ENCODE peak calls at places on chromosomes 2 and 18, in six cellular contexts. B is IMR-90, E is H1, A is H9, S is mesenchymal stem cell, W is trophoblast cell. T is an unnamed sample.

GRCh38 chr2:219887870-219888269 is 260.4 kb downstream of the SLC4A3 start:
- DNase-seq in B (no peak), A (no peak), W (no peak), E (no peak), S (no peak), T (no peak)

GRCh38 chr2:28754321-28754720 is 2.7 kb downstream of the PPP1CB start:
- DNase-seq in E (no peak), B (peak; percentile 26), A (no peak), W (no peak), S (peak; percentile 50), T (no peak)

GRCh38 chr2:98452396-98453027 is 7.9 kb downstream of the INPP4A start:
- DNase-seq in W (no peak), E (no peak), B (no peak), S (no peak), A (no peak), T (no peak)

GRCh38 chr2:38035968-38036367 is 40.0 kb downstream of the CYP1B1 start:
- DNase-seq in A (no peak), W (peak; percentile 85), B (no peak), S (no peak), E (no peak), T (no peak)

GRCh38 chr2:73825408-73825807 is 3.4 kb upstream of the STAMBP start:
- DNase-seq in S (peak; percentile 22), E (no peak), B (peak; percentile 52), A (no peak), W (no peak), T (no peak)

GRCh38 chr2:159285929-159286708 is at the start of gene WDSUB1:
- DNase-seq in B (peak; percentile 71), E (no peak), A (peak; percentile 74), W (peak; percentile 54), S (peak; percentile 86), T (peak; percentile 50)

GRCh38 chr2:144448389-144449027 is 71.4 kb downstream of the ZEB2 start:
- DNase-seq in S (no peak), B (no peak), A (no peak), E (no peak), W (no peak), T (no peak)

GRCh38 chr2:240481720-240482119 is 46.3 kb downstream of the GPC1 start:
- DNase-seq in S (no peak), E (no peak), W (no peak), A (no peak), B (no peak), T (no peak)

GRCh38 chr2:199148076-199148845 is 309.5 kb downstream of the SATB2 start:
- DNase-seq in A (no peak), B (no peak), E (no peak), W (no peak), S (no peak), T (no peak)

GRCh38 chr18:46067431-46068007 is 4.5 kb downstream of the PSTPIP2 start:
- DNase-seq in A (no peak), S (peak; percentile 32), B (peak; percentile 40), W (no peak), E (no peak), T (no peak)

GRCh38 chr2:134774786-134775641 is 56.2 kb upstream of the TMEM163 start:
- DNase-seq in B (no peak), E (no peak), A (no peak), S (peak; percentile 47), W (peak; percentile 62), T (peak; percentile 62)

GRCh38 chr2:63658176-63658968 is 69.6 kb downstream of the MDH1 start:
- DNase-seq in E (no peak), A (no peak), S (peak; percentile 34), W (no peak), B (peak; percentile 31), T (no peak)

GRCh38 chr2:33437297-33437696 is 39.2 kb upstream of the RASGRP3 start:
- DNase-seq in S (peak; percentile 94), B (peak; percentile 97), W (no peak), A (no peak), E (no peak), T (no peak)
- H2AFZ ChIP-seq in S (no peak overlapping the region), B (no peak overlapping the region), W (no peak overlapping the region), A (no peak overlapping the region), E (no peak overlapping the region), T (peak overlapping the region; percentile 54)

DNA sequence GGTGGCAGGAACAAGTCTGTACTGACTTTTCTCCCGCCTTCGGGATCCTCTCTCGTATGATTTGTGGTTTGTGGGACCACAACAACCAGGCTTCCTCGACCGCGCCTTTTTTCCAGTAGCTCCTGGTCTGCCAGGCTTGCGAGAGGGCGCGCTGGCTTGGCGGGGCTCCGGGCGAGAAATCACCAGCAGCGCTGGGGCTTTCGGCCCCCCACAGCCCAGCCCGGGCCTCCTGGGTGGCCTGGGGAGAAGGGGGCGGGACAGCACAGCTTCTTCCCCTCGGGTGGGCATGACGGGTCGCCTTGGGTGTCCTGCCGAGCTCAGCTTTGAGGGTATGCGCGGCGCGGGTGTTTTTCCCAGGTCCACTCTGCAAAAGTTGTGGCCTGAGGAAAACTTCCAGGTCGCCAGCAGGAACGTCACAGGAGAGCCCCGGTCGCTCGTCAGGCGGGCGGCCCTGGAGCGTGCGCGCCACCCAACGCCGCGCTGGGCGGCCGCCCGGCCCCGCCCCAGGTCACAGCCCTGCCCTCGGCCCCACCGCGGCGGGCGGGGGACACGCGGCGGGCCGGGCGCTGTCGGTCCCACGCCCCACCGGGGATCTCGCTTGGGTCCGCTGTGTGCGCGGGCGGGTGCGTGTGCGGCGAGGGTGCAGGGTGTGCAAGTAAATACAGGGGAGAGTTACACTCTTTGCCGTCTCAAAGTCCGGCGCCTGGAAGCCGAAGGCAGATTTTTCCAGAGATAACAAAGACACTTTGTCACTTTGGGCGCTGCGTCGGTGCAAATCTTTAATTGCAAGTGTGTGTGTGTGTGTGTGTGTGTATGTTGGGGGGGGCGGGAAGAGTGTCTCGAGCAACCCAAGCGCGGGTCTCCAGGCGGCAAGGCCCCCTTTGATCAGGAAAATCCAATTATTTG is 728 bp upstream of the SP5 start:
- DNase-seq in S (no peak), E (no peak), B (no peak), A (peak; percentile 47), W (peak; percentile 33), T (peak; percentile 31)
- H3K18ac ChIP-seq in S (no peak overlapping the region), E (peak overlapping the region; percentile 60), B (no peak overlapping the region), A (no peak overlapping the region), W (no peak overlapping the region), T (peak overlapping the region; percentile 65)

GRCh38 chr2:151767536-151767935 is 33.3 kb upstream of the NEB start:
- DNase-seq in A (no peak), W (no peak), E (no peak), B (peak; percentile 15), S (peak; percentile 16), T (no peak)
- H2AFZ ChIP-seq in A (no peak overlapping the region), W (no peak overlapping the region), E (no peak overlapping the region), B (no peak overlapping the region), S (no peak overlapping the region), T (peak overlapping the region; percentile 68)

DNA sequence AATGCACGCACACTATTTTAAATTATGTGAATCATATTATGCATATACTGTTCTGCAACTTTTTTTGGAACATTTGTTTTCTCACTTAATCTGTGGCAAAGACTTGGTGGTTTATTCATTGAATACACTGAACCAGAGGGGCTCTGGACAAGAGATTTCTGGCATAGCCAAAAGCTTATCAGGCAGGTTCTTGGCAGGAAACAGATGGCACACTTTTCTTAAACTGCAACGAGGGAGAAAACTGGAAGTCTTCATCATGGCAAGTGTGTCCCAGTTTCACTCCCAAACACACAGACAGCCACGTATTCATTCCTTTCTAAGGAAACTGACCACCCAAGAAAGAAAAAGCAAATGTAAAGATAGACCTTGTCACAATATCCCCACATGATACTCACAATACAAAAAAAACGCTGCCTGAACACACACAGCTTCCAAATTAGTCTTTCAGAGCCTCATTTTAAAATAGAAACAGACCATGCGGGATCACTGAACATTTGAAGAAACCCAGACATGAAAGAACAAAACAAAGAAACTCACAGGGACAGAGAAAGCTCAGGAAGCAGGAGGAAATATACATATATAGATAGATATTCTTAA is 40.6 kb upstream of the RTTN start:
- DNase-seq in W (no peak), B (no peak), E (no peak), A (no peak), S (no peak), T (no peak)
- H3K18ac ChIP-seq in W (no peak overlapping the region), B (no peak overlapping the region), E (no peak overlapping the region), A (no peak overlapping the region), S (no peak overlapping the region), T (no peak overlapping the region)

GRCh38 chr2:85419009-85419711 is 646 bp downstream of the SH2D6 start:
- DNase-seq in B (no peak), A (no peak), S (no peak), E (no peak), W (no peak), T (no peak)
- H2AFZ ChIP-seq in B (peak overlapping the region; percentile 96), A (no peak overlapping the region), S (peak overlapping the region; percentile 94), E (no peak overlapping the region), W (peak overlapping the region; percentile 98), T (peak overlapping the region; percentile 91)

DNA sequence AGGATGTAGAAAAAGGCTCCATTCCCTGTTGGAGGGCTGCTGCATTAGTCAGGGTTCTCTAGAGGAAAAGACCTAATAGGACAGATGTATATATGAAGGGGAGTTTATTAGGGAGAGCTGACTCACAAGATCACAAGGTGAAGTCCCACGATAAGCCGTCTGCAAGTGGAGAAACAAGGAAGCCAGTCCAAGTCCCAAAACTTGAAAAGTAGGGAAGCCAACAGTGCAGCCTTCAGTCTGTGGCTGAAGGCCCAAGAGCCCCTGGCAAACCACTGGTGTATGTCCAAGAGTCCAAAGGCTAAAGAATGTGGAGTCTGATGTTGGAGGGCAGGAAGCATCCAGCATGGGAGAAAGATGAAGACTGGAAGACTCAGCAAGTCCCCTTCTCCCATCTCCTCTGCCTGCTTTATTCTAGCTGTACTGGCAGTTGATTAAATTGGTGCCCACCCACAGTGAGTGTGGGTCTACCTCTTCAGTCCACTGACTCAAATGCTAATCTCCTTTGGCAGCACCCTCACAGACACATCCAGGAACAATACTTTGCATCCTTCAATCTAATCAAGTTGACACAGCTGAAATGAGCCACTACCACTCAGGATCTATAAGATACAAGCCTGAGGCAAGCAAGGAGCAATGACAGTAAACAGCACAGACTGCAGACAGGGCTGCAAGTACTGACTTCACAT is 30.0 kb upstream of the ATG16L1 start:
- DNase-seq in S (no peak), B (no peak), A (no peak), W (no peak), E (no peak), T (no peak)
- H3K18ac ChIP-seq in S (no peak overlapping the region), B (no peak overlapping the region), A (no peak overlapping the region), W (no peak overlapping the region), E (no peak overlapping the region), T (no peak overlapping the region)

GRCh38 chr2:55078956-55079355 is 28.7 kb upstream of the RTN4 start:
- DNase-seq in S (no peak), A (no peak), W (no peak), E (no peak), B (no peak), T (no peak)
- H2AFZ ChIP-seq in S (no peak overlapping the region), A (no peak overlapping the region), W (no peak overlapping the region), E (peak overlapping the region; percentile 54), B (no peak overlapping the region), T (peak overlapping the region; percentile 28)

DNA sequence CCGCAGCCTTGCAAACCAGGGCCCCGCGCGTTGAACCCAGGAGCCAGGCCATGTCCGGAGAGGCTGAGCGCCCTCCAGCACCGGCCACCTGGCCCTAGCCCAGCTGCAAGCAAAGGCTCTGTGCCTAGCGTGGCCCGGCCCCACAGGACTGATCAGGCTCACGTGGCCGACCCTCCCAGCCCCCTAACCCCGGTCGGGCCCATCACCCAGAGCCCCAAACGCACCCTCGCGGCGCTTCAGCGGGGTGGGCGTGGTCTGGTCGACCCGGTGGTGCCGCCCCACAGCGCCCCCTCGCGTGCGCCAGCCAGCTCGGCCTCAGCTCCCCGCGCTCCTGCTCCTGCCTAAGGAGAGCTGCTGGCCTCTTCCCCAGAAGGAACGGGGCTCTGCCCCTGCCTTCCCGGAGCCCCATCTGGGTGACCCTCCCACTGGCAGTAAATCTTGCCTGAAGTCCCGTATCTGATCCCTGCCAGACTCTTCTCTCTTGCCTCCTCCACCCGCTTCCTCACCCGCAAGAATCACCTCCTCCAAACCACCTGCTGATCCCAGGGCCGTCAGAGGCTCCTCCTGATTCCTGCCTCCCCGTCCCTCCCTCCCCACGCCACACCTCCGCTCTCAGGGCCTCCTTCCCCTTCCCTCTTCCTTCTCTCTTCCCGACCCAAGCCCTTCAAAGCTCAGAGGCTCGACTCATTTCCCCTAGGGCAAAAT is 12.3 kb upstream of the TEX51 start:
- DNase-seq in S (peak; percentile 13), B (peak; percentile 22), W (no peak), A (peak; percentile 90), E (peak; percentile 63), T (peak; percentile 64)
- H3K18ac ChIP-seq in S (no peak overlapping the region), B (no peak overlapping the region), W (no peak overlapping the region), A (no peak overlapping the region), E (peak overlapping the region; percentile 75), T (peak overlapping the region; percentile 91)

T was measured in neuronal stem cell.